ENCODE peak calls at places on chromosomes 13 and 19, in four cellular contexts. Y, X, E and G are unnamed samples.

GRCh38 chr13:51435002-51435578 is 17.7 kb downstream of the INTS6 start:
- DNase-seq in Y (no peak), X (no peak), E (no peak), G (no peak)

GRCh38 chr13:23146811-23147245 is 34.0 kb upstream of the SGCG start:
- DNase-seq in Y (no peak), X (no peak), E (no peak), G (no peak)

GRCh38 chr19:12314553-12314952 is 18.9 kb downstream of the ZNF563 start:
- DNase-seq in Y (no peak), X (no peak), E (no peak), G (no peak)

GRCh38 chr13:55572408-55572807 is 1568.3 kb upstream of the PRR20A start:
- DNase-seq in Y (no peak), X (no peak), E (no peak), G (no peak)

GRCh38 chr13:46170687-46171086 is 11.3 kb downstream of the LCP1 start:
- DNase-seq in Y (no peak), X (no peak), E (no peak), G (no peak)

GRCh38 chr13:27919299-27919933 is 384 bp upstream of the PDX1 start:
- DNase-seq in Y (no peak), X (no peak), E (no peak), G (no peak)

GRCh38 chr13:95267662-95268369 is 33.4 kb downstream of the ABCC4 start:
- DNase-seq in Y (no peak), X (no peak), E (no peak), G (no peak)

GRCh38 chr19:48194041-48194871 is 23.8 kb downstream of the ZSWIM9 start:
- DNase-seq in Y (no peak), X (no peak), E (no peak), G (no peak)

GRCh38 chr19:39514840-39515550 is at the start of gene SELENOV:
- DNase-seq in Y (no peak), X (no peak), E (no peak), G (no peak)

GRCh38 chr19:5147074-5147970 is 178.4 kb downstream of the KDM4B start:
- DNase-seq in Y (peak), X (no peak), E (peak), G (no peak)

GRCh38 chr19:37979547-37980082 is 72.6 kb downstream of the SIPA1L3 start:
- DNase-seq in Y (no peak), X (peak), E (no peak), G (no peak)

GRCh38 chr19:37977992-37978391 is 71.0 kb downstream of the SIPA1L3 start:
- DNase-seq in Y (no peak), X (peak), E (no peak), G (no peak)

GRCh38 chr19:37975071-37975470 is 68.1 kb downstream of the SIPA1L3 start:
- DNase-seq in Y (no peak), X (no peak), E (no peak), G (no peak)

GRCh38 chr19:37975596-37976515 is 68.8 kb downstream of the SIPA1L3 start:
- DNase-seq in Y (no peak), X (no peak), E (no peak), G (no peak)

DNA sequence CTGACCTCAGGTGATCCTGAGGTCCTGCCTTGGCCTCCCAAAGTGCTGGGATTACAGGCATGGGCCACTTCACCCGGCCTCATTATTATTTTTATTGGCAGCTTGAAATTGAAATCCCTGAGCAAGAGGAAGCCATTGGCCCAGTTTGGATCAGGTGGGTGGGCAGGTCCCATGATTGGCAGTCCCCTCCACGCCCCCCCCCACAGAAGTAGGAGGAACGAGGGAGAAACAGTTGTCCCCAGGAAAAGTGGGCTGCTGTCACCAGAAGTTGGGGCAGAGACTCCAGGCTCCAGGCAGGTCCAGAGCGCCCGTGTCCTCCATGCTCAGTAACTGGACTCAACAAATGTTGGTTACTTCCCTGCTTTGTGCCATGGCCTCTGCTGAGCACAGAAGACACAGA is 70.4 kb downstream of the SIPA1L3 start:
- DNase-seq in Y (no peak), X (no peak), E (no peak), G (no peak)
- TF ChIP-seq CTCF in Y (no peak), X (no peak), E (no peak), G (no peak)

DNA sequence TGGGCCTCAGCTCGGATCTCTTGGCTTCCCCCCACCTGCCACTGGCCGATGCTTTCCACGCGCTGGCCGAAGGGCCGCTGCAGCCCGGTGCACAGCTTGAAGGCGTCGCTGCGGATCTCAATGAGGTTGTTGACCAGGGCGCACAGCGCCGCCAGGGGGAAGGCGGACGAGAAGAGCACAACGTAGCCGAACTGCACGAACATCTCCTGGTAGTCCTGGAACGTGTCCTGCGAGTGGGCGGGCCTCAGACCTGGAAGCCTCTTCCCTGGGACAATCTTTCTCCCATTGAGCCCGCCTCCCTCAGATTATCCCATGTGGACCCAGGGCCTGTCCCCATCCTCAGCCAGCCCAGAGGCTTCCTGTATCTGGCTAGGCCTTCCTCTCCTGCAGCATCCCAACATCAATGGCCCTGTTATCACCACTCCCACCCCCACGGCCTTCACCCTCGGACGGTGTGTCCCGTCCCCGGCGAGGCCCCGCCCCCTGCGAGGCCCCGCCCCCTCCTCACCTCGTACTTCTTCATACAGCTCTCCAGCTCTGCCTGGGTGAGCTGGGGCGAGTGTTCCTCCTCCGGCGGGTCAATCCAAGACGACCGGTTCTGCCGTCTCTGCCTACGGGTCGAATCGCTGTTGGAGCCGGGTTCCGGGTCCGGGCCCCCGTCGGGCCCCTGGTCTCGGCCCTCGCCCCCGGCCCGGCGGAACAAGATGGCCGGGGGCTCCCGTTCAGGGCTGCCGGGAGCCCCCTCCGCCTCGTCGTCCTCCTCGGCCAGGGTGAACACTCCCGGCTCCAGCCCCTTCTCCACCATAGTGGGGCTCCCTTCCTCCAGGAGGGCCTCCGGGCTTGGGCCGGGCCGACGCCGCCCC is 6.8 kb downstream of the ANO8 start:
- DNase-seq in Y (no peak), X (peak), E (no peak), G (peak)
- TF ChIP-seq CTCF in Y (no peak), X (peak), E (no peak), G (no peak)

GRCh38 chr13:42453091-42453645 is 120.8 kb upstream of the TNFSF11 start:
- DNase-seq in Y (no peak), X (no peak), E (no peak), G (no peak)
- TF ChIP-seq CTCF in Y (no peak), X (no peak), E (no peak), G (no peak)

DNA sequence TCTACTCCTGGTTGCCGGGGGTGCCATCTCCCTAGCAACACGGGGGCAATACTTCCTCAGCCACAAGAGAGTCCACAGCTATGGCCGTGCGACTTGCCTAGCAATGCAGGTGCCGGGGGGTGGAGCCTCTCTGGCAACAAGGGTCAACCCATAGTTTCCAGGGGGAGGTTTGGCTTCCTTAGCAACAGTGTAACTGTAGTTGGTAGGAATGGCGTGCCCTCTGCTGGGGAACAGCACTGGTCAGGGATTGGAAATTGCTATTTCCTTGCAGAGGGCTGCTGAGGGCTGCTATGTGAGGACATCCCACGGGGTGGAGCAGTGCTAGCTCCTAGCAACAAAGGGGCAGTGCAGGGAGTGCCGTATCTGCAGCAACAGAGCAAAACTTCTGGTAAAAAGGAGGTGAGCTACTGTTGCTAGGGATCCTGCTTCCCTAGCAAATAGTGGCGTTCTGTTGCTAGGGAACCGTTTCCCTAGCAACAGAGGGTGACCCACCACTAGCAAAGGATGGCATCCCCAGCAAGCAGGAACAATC is 7.0 kb upstream of the TMC4 start:
- DNase-seq in Y (no peak), X (no peak), E (no peak), G (no peak)
- TF ChIP-seq CTCF in Y (no peak), X (no peak), E (no peak), G (no peak)

DNA sequence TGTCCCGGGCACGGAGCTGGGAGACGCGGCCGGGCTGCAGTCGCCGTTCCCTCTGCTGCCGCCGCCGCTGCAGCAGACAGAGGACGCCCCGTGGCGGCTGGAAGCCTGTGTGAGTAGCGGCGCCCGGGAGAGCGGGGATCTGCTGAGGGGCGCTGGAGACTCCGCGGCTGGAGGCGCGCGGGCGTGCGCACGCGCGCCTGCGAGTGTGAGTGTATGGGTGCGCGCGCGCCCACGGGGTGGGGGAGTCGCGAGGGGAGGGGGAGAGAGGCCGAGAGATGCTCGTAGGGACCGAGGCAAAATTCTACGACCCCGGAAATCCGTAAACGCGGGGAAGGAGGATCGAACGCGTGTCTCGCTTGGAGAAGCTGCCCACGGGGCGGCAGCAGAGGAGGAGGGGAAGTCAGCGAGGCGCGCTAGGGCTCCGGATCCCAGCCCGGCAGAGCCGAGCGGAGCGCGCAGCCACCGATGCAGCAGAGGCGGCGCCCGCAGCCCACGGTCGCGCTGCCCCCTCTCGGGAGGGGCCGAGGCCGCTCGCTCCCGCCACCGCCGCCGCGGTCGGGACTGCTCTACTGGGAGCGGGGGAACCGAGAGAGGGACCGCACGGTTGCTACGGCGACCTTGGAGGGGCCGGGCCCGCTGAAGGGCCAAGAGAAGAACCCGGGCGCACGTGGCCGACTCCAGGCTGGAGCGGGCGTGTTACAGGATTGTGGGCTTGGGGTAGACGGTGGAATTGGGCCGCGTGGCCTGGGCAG is at the start of gene ENOX1:
- DNase-seq in Y (no peak), X (no peak), E (peak), G (no peak)
- TF ChIP-seq CTCF in Y (no peak), X (no peak), E (no peak), G (no peak)

GRCh38 chr19:49338023-49338677 is 2.9 kb downstream of the CD37 start:
- DNase-seq in Y (no peak), X (peak), E (no peak), G (no peak)

GRCh38 chr19:49339364-49340068 is 4.3 kb downstream of the CD37 start:
- DNase-seq in Y (no peak), X (peak), E (peak), G (no peak)

GRCh38 chr19:49337267-49338022 is 2.2 kb downstream of the CD37 start:
- DNase-seq in Y (no peak), X (peak), E (no peak), G (no peak)

GRCh38 chr19:49340069-49340864 is 5.1 kb downstream of the CD37 start:
- DNase-seq in Y (peak), X (peak), E (peak), G (no peak)

GRCh38 chr19:49338691-49339363 is 3.6 kb downstream of the CD37 start:
- DNase-seq in Y (no peak), X (peak), E (peak), G (no peak)
- TF ChIP-seq CTCF in Y (no peak), X (no peak), E (no peak), G (no peak)

GRCh38 chr19:2443785-2444182 is 13.0 kb downstream of the LMNB2 start:
- DNase-seq in Y (no peak), X (no peak), E (no peak), G (no peak)

GRCh38 chr19:2449019-2449418 is 7.7 kb downstream of the LMNB2 start:
- DNase-seq in Y (no peak), X (no peak), E (no peak), G (no peak)

GRCh38 chr19:2444251-2445002 is 12.3 kb downstream of the LMNB2 start:
- DNase-seq in Y (no peak), X (no peak), E (no peak), G (no peak)

GRCh38 chr19:2443116-2443784 is 13.5 kb downstream of the LMNB2 start:
- DNase-seq in Y (no peak), X (no peak), E (no peak), G (no peak)

DNA sequence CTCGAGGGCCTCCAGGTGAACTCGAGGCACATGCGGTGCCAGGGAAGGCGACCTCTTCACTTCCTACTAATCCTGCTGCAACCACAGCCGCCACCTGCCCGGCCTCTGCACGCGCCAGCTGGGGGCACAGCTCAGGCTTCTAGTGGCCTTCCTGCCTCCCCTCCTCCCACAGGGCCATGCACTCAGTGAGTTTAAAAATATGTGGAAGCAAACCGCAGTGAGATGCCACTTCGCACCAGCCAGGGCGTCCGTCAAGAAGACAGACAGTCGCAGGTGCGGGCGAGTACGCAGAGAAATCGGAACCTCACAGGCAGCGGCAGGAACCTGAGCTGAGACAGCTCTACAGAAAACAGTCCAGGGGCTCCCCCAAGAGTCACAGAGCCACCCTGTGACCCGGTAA is 10.4 kb downstream of the LMNB2 start:
- DNase-seq in Y (no peak), X (no peak), E (no peak), G (no peak)
- TF ChIP-seq CTCF in Y (no peak), X (no peak), E (no peak), G (no peak)

DNA sequence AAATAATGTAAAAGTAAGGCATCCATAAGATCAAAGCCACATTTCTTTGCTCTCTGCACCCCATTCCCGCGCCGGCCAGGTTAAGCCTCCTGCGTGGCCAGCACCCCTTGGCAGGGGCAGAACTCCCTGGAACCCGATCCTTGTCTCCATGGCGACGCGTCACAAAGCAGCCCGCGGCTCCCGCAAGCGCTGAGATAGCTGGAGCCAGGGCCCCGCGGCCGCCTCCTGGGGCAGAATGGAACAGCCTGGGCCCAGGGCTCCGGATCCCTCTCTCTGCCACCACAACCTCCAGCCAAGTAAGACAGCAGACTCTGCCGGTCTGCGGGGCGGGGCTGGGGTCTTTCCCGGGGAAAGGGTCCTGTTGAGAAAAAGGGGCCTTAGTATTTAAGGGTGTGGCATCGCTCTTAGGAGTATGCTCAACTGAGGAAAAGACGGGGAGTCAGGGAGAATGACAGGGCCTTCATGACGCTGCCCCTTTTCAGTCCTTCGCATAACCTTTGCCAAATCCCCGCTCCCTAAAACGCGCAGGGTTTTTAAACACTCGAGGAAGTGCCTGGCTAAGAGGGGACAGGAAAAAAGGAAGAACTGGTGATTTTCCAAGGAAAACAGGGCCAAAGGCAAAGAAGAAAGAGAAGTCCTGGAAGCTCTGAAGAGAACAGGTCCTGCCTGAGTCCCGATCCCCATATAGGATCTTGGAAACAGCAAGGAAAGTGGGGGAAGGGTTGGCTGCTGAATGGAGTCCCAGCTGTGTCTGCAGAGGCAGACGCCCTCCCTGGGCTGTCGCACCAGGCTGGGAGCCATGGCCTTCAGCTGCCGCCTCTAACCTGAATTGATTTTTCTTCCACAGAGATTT is at the start of gene TEX26:
- DNase-seq in Y (no peak), X (no peak), E (peak), G (no peak)
- TF ChIP-seq CTCF in Y (no peak), X (no peak), E (no peak), G (no peak)